ENCODE peak calls at places on chromosomes 1 and 21, in five cellular contexts. One of them, this sample, is unnamed.

GRCh38 chr1:150273310-150273709 is 720 bp downstream of the C1orf54 start:
- DNase-seq in GM12878: no peak
- DNase-seq in K562: no peak
- DNase-seq in SK-N-SH: no peak
- DNase-seq in HepG2: no peak
- DNase-seq in this sample: no peak

GRCh38 chr1:33823830-33824229 is 40.0 kb upstream of the HMGB4 start:
- DNase-seq in K562: no peak
- DNase-seq in HepG2: no peak
- DNase-seq in GM12878: no peak
- DNase-seq in SK-N-SH: no peak
- DNase-seq in this sample: no peak

GRCh38 chr1:223556414-223557124 is 108.9 kb downstream of the CAPN8 start:
- DNase-seq in GM12878: peak
- DNase-seq in HepG2: peak
- DNase-seq in SK-N-SH: peak
- DNase-seq in K562: peak
- DNase-seq in this sample: peak

GRCh38 chr1:243598433-243598832 is 251.6 kb downstream of the AKT3 start:
- DNase-seq in K562: no peak
- DNase-seq in GM12878: no peak
- DNase-seq in HepG2: no peak
- DNase-seq in SK-N-SH: no peak
- DNase-seq in this sample: no peak

GRCh38 chr1:205774277-205775014 is 836 bp downstream of the RAB29 start:
- DNase-seq in SK-N-SH: peak
- DNase-seq in HepG2: peak
- DNase-seq in GM12878: peak
- DNase-seq in K562: peak
- DNase-seq in this sample: no peak

GRCh38 chr1:38991638-38992449 is 768 bp downstream of the AKIRIN1 start:
- DNase-seq in GM12878: no peak
- DNase-seq in HepG2: no peak
- DNase-seq in K562: peak
- DNase-seq in SK-N-SH: peak
- DNase-seq in this sample: no peak

GRCh38 chr1:9960705-9961562 is 17.7 kb downstream of the NMNAT1 start:
- DNase-seq in HepG2: no peak
- DNase-seq in GM12878: peak
- DNase-seq in K562: no peak
- DNase-seq in SK-N-SH: no peak
- DNase-seq in this sample: no peak

GRCh38 chr1:205523891-205524793 is 19.7 kb downstream of the CDK18 start:
- DNase-seq in HepG2: peak
- DNase-seq in GM12878: no peak
- DNase-seq in K562: peak
- DNase-seq in SK-N-SH: peak
- DNase-seq in this sample: peak

GRCh38 chr1:12186277-12186985 is 19.6 kb downstream of the TNFRSF1B start:
- DNase-seq in GM12878: no peak
- DNase-seq in K562: no peak
- DNase-seq in HepG2: no peak
- DNase-seq in SK-N-SH: no peak
- DNase-seq in this sample: no peak

GRCh38 chr1:147717051-147717705 is 43.2 kb downstream of the GJA5 start:
- DNase-seq in HepG2: peak
- DNase-seq in GM12878: no peak
- DNase-seq in K562: no peak
- DNase-seq in SK-N-SH: no peak
- DNase-seq in this sample: peak

GRCh38 chr1:228210076-228210651 is 2.3 kb downstream of the OBSCN start:
- DNase-seq in SK-N-SH: no peak
- DNase-seq in HepG2: no peak
- DNase-seq in K562: no peak
- DNase-seq in GM12878: no peak
- DNase-seq in this sample: peak

GRCh38 chr1:226223157-226223785 is at the start of gene MIXL1:
- DNase-seq in HepG2: peak
- DNase-seq in SK-N-SH: peak
- DNase-seq in K562: no peak
- DNase-seq in GM12878: no peak
- DNase-seq in this sample: no peak

GRCh38 chr1:183180213-183180612 is 5.9 kb upstream of the LAMC2 start:
- DNase-seq in K562: no peak
- DNase-seq in SK-N-SH: peak
- DNase-seq in HepG2: no peak
- DNase-seq in GM12878: peak
- DNase-seq in this sample: no peak

GRCh38 chr1:215890438-215890837 is 323.3 kb downstream of the KCTD3 start:
- DNase-seq in SK-N-SH: no peak
- DNase-seq in HepG2: no peak
- DNase-seq in GM12878: no peak
- DNase-seq in K562: no peak
- DNase-seq in this sample: no peak

GRCh38 chr1:42679364-42679983 is 2.7 kb upstream of the YBX1 start:
- DNase-seq in SK-N-SH: no peak
- DNase-seq in GM12878: no peak
- DNase-seq in HepG2: no peak
- DNase-seq in K562: no peak
- DNase-seq in this sample: no peak

GRCh38 chr1:116501041-116501869 is 69.6 kb downstream of the CD58 start:
- DNase-seq in SK-N-SH: no peak
- DNase-seq in GM12878: no peak
- DNase-seq in HepG2: no peak
- DNase-seq in K562: peak
- DNase-seq in this sample: no peak

GRCh38 chr1:116497660-116498059 is 73.2 kb downstream of the CD58 start:
- DNase-seq in HepG2: no peak
- DNase-seq in K562: peak
- DNase-seq in GM12878: no peak
- DNase-seq in SK-N-SH: no peak
- DNase-seq in this sample: no peak

GRCh38 chr1:116496898-116497297 is 73.9 kb downstream of the CD58 start:
- DNase-seq in K562: no peak
- DNase-seq in GM12878: no peak
- DNase-seq in HepG2: no peak
- DNase-seq in SK-N-SH: no peak
- DNase-seq in this sample: no peak

GRCh38 chr1:116496380-116496779 is 74.4 kb downstream of the CD58 start:
- DNase-seq in K562: no peak
- DNase-seq in SK-N-SH: no peak
- DNase-seq in GM12878: no peak
- DNase-seq in HepG2: peak
- DNase-seq in this sample: no peak

GRCh38 chr1:116498789-116499628 is 71.8 kb downstream of the CD58 start:
- DNase-seq in HepG2: peak
- DNase-seq in SK-N-SH: peak
- DNase-seq in K562: peak
- DNase-seq in GM12878: no peak
- DNase-seq in this sample: peak
- TF ChIP-seq ZBTB33 in HepG2: no peak
- TF ChIP-seq ZBTB33 in SK-N-SH: no peak
- TF ChIP-seq ZBTB33 in K562: no peak
- TF ChIP-seq ZBTB33 in GM12878: no peak
- TF ChIP-seq ZBTB33 in this sample: no peak

GRCh38 chr1:204319462-204319861 is 40.3 kb downstream of the PLEKHA6 start:
- DNase-seq in K562: peak
- DNase-seq in HepG2: no peak
- DNase-seq in SK-N-SH: no peak
- DNase-seq in GM12878: no peak
- DNase-seq in this sample: peak
- H3K9ac ChIP-seq in K562: no peak
- H3K9ac ChIP-seq in HepG2: no peak
- H3K9ac ChIP-seq in SK-N-SH: no peak
- H3K9ac ChIP-seq in GM12878: no peak
- H3K9ac ChIP-seq in this sample: peak

GRCh38 chr1:110234691-110235090 is 24.6 kb downstream of the KCNC4 start:
- DNase-seq in SK-N-SH: no peak
- DNase-seq in HepG2: no peak
- DNase-seq in K562: peak
- DNase-seq in GM12878: no peak
- DNase-seq in this sample: no peak
- TF ChIP-seq ZBTB33 in SK-N-SH: no peak
- TF ChIP-seq ZBTB33 in HepG2: no peak
- TF ChIP-seq ZBTB33 in K562: no peak
- TF ChIP-seq ZBTB33 in GM12878: no peak
- TF ChIP-seq ZBTB33 in this sample: no peak

DNA sequence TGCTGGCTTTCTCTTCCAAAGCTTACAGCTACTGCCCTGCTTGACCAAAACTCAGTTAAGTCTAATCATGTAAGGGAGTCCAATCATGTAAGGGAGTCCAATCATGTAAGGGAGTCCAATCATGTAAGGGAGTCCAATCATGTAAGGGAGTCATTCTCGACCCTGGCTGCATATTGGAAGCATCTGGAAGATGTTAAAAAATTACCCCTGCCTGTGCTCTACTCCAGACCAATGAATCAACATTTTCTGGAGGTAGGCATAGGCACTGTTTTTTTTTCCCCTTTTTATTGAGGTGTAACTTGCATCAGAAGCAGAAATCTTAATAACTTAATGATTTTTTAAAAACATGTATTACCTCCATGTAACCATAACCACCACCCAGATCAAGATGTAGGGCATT is 9.4 kb downstream of the PIGP start:
- DNase-seq in K562: no peak
- DNase-seq in GM12878: no peak
- DNase-seq in HepG2: no peak
- DNase-seq in SK-N-SH: peak
- DNase-seq in this sample: no peak
- H3K9ac ChIP-seq in K562: no peak
- H3K9ac ChIP-seq in GM12878: no peak
- H3K9ac ChIP-seq in HepG2: no peak
- H3K9ac ChIP-seq in SK-N-SH: no peak
- H3K9ac ChIP-seq in this sample: no peak

GRCh38 chr1:18197299-18197698 is 89.7 kb downstream of the IGSF21 start:
- DNase-seq in HepG2: no peak
- DNase-seq in SK-N-SH: no peak
- DNase-seq in GM12878: no peak
- DNase-seq in K562: no peak
- DNase-seq in this sample: no peak
- TF ChIP-seq ZBTB33 in HepG2: no peak
- TF ChIP-seq ZBTB33 in SK-N-SH: no peak
- TF ChIP-seq ZBTB33 in GM12878: no peak
- TF ChIP-seq ZBTB33 in K562: no peak
- TF ChIP-seq ZBTB33 in this sample: no peak

GRCh38 chr1:185734929-185735666 is 907 bp downstream of the HMCN1 start:
- DNase-seq in SK-N-SH: no peak
- DNase-seq in K562: no peak
- DNase-seq in HepG2: no peak
- DNase-seq in GM12878: no peak
- DNase-seq in this sample: no peak

GRCh38 chr1:185735667-185736105 is 1.5 kb downstream of the HMCN1 start:
- DNase-seq in K562: no peak
- DNase-seq in SK-N-SH: no peak
- DNase-seq in GM12878: no peak
- DNase-seq in HepG2: no peak
- DNase-seq in this sample: no peak

GRCh38 chr1:185731446-185731845 is 2.7 kb upstream of the HMCN1 start:
- DNase-seq in GM12878: no peak
- DNase-seq in K562: no peak
- DNase-seq in HepG2: no peak
- DNase-seq in SK-N-SH: no peak
- DNase-seq in this sample: no peak

GRCh38 chr1:185732941-185733340 is 1.2 kb upstream of the HMCN1 start:
- DNase-seq in GM12878: no peak
- DNase-seq in K562: no peak
- DNase-seq in SK-N-SH: no peak
- DNase-seq in HepG2: no peak
- DNase-seq in this sample: no peak

DNA sequence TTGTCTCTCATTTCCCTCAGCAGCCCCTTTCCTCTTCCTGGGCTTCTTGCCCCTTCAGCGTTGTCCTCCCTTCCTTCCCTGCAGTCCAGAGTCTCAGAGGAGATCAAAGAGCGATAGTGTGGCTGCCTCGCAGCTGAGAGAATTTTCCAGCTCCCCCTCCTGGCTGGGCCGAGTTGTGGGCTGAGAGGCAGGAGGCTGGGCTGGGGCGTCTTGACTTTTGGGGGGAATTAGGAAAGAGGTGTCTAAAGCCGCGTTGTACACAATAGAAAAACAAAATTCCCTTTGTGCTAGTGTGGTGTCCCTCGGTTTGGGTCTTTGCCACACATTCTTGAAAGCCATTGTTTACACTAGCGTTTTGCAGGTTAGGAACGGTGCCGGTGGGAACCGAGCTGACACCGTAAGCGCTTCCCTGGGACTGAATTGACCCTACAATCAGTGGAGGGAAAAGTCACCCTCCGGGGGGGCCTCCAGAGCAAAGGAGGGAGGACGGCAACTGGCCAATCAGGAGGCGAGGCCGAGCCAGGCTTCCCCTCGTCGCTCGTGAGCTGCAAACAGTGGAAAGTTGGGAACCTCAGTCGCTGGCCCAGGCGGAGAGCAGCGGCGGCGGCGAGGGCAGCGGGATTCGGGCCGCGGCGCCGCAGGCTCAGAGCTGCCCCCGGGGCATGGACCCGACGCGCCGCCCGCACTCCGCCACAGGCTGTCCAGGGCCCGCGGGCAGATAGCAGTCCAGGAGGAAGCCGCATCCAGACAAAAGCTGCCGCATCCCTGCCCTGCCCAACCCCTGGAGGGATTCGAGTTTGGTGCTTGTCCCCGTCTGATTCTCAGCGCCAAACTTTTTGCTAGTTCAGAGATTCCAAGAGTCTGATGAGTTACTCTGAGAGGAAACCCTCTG is at the start of gene HMCN1:
- DNase-seq in GM12878: no peak
- DNase-seq in SK-N-SH: peak
- DNase-seq in HepG2: peak
- DNase-seq in K562: peak
- DNase-seq in this sample: peak
- H3K9ac ChIP-seq in GM12878: no peak
- H3K9ac ChIP-seq in SK-N-SH: peak
- H3K9ac ChIP-seq in HepG2: no peak
- H3K9ac ChIP-seq in K562: peak
- H3K9ac ChIP-seq in this sample: peak

DNA sequence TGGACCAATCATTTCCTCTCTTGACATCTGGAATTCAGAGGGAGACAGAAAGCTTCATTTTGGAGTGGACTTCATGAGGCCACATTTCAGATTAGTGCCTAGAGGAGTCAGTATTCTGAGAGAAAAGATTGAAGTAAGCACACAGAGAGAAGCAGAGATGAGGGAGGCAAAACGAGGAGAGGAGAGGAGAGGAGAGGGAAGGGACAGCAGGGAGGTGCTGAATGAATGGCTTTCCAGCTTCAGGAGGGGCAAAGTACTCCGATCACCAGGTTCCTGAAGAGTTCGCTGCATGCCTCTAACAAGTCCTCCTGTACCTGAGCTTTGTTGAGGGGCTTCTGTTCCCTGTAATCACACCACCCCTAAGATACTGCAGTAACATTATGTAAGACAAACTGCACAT is 76.0 kb downstream of the NRIP1 start:
- DNase-seq in K562: no peak
- DNase-seq in HepG2: no peak
- DNase-seq in GM12878: no peak
- DNase-seq in SK-N-SH: no peak
- DNase-seq in this sample: no peak
- TF ChIP-seq ZBTB33 in K562: no peak
- TF ChIP-seq ZBTB33 in HepG2: no peak
- TF ChIP-seq ZBTB33 in GM12878: no peak
- TF ChIP-seq ZBTB33 in SK-N-SH: no peak
- TF ChIP-seq ZBTB33 in this sample: no peak